ENCODE peak calls at places on chromosomes 11 and 22, in eight cellular contexts. One of them, this sample, is unnamed.

GRCh38 chr11:125454047-125454446 is 42.0 kb downstream of the FEZ1 start:
- DNase-seq in MM.1S: no peak
- DNase-seq in PC-3: no peak
- DNase-seq in neuronal stem cell: no peak
- DNase-seq in GM23248: no peak
- DNase-seq in OCI-LY7: no peak
- DNase-seq in fibroblast of lung: no peak
- DNase-seq in endothelial cell of umbilical vein: no peak
- DNase-seq in this sample: no peak

GRCh38 chr22:47591016-47591415 is 828.6 kb downstream of the TBC1D22A start:
- DNase-seq in fibroblast of lung: no peak
- DNase-seq in GM23248: no peak
- DNase-seq in neuronal stem cell: no peak
- DNase-seq in OCI-LY7: no peak
- DNase-seq in MM.1S: no peak
- DNase-seq in endothelial cell of umbilical vein: no peak
- DNase-seq in PC-3: no peak
- DNase-seq in this sample: no peak

GRCh38 chr11:15227011-15227410 is 112.3 kb downstream of the INSC start:
- DNase-seq in neuronal stem cell: no peak
- DNase-seq in OCI-LY7: no peak
- DNase-seq in GM23248: no peak
- DNase-seq in MM.1S: no peak
- DNase-seq in fibroblast of lung: no peak
- DNase-seq in PC-3: no peak
- DNase-seq in endothelial cell of umbilical vein: no peak
- DNase-seq in this sample: no peak

GRCh38 chr11:126115253-126115540 is 52.5 kb upstream of the CDON start:
- DNase-seq in endothelial cell of umbilical vein: peak; percentile 72
- DNase-seq in fibroblast of lung: no peak
- DNase-seq in PC-3: peak; percentile 45
- DNase-seq in OCI-LY7: no peak
- DNase-seq in MM.1S: no peak
- DNase-seq in neuronal stem cell: no peak
- DNase-seq in GM23248: peak; percentile 68
- DNase-seq in this sample: no peak

GRCh38 chr11:16555956-16556355 is 182.5 kb upstream of the C11orf58 start:
- DNase-seq in fibroblast of lung: no peak
- DNase-seq in GM23248: no peak
- DNase-seq in neuronal stem cell: no peak
- DNase-seq in OCI-LY7: no peak
- DNase-seq in PC-3: no peak
- DNase-seq in endothelial cell of umbilical vein: no peak
- DNase-seq in MM.1S: no peak
- DNase-seq in this sample: no peak

GRCh38 chr11:134340354-134340964 is 8.7 kb downstream of the GLB1L2 start:
- DNase-seq in GM23248: no peak
- DNase-seq in fibroblast of lung: no peak
- DNase-seq in PC-3: no peak
- DNase-seq in MM.1S: no peak
- DNase-seq in OCI-LY7: no peak
- DNase-seq in neuronal stem cell: no peak
- DNase-seq in endothelial cell of umbilical vein: no peak
- DNase-seq in this sample: no peak

GRCh38 chr11:69913591-69914285 is 94.5 kb upstream of the FGF3 start:
- DNase-seq in neuronal stem cell: no peak
- DNase-seq in MM.1S: no peak
- DNase-seq in OCI-LY7: no peak
- DNase-seq in endothelial cell of umbilical vein: no peak
- DNase-seq in GM23248: no peak
- DNase-seq in fibroblast of lung: no peak
- DNase-seq in PC-3: no peak
- DNase-seq in this sample: no peak

GRCh38 chr11:103596323-103596722 is 440.1 kb upstream of the DDI1 start:
- DNase-seq in GM23248: no peak
- DNase-seq in PC-3: peak; percentile 14
- DNase-seq in endothelial cell of umbilical vein: no peak
- DNase-seq in OCI-LY7: no peak
- DNase-seq in fibroblast of lung: peak; percentile 74
- DNase-seq in neuronal stem cell: no peak
- DNase-seq in MM.1S: no peak
- DNase-seq in this sample: peak; percentile 72

GRCh38 chr22:44697423-44698179 is 4.4 kb upstream of the PRR5 start:
- DNase-seq in neuronal stem cell: peak; percentile 72
- DNase-seq in endothelial cell of umbilical vein: peak; percentile 50
- DNase-seq in PC-3: peak; percentile 73
- DNase-seq in OCI-LY7: peak; percentile 73
- DNase-seq in GM23248: peak; percentile 87
- DNase-seq in MM.1S: peak; percentile 62
- DNase-seq in fibroblast of lung: peak; percentile 54
- DNase-seq in this sample: peak; percentile 32

GRCh38 chr22:36873614-36874308 is 13.0 kb downstream of the NCF4 start:
- DNase-seq in endothelial cell of umbilical vein: peak; percentile 82
- DNase-seq in OCI-LY7: peak; percentile 33
- DNase-seq in PC-3: peak; percentile 55
- DNase-seq in fibroblast of lung: peak; percentile 49
- DNase-seq in GM23248: peak; percentile 80
- DNase-seq in MM.1S: peak; percentile 92
- DNase-seq in neuronal stem cell: no peak
- DNase-seq in this sample: peak; percentile 28

GRCh38 chr11:128715691-128716153 is 21.9 kb downstream of the FLI1 start:
- DNase-seq in PC-3: peak; percentile 25
- DNase-seq in GM23248: peak; percentile 68
- DNase-seq in fibroblast of lung: peak; percentile 92
- DNase-seq in OCI-LY7: no peak
- DNase-seq in MM.1S: no peak
- DNase-seq in endothelial cell of umbilical vein: peak; percentile 99
- DNase-seq in neuronal stem cell: no peak
- DNase-seq in this sample: peak; percentile 94
- H3K4me2 ChIP-seq in PC-3: no peak overlapping the region
- H3K4me2 ChIP-seq in GM23248: peak overlapping the region; percentile 70
- H3K4me2 ChIP-seq in fibroblast of lung: peak overlapping the region; percentile 60
- H3K4me2 ChIP-seq in OCI-LY7: peak overlapping the region; percentile 95
- H3K4me2 ChIP-seq in MM.1S: peak overlapping the region; percentile 93
- H3K4me2 ChIP-seq in endothelial cell of umbilical vein: peak overlapping the region; percentile 60
- H3K4me2 ChIP-seq in neuronal stem cell: no peak overlapping the region
- H3K4me2 ChIP-seq in this sample: peak overlapping the region; percentile 79

GRCh38 chr11:66116576-66117361 is 46.7 kb downstream of the PACS1 start:
- DNase-seq in PC-3: no peak
- DNase-seq in endothelial cell of umbilical vein: no peak
- DNase-seq in neuronal stem cell: no peak
- DNase-seq in OCI-LY7: no peak
- DNase-seq in GM23248: no peak
- DNase-seq in fibroblast of lung: no peak
- DNase-seq in MM.1S: no peak
- DNase-seq in this sample: no peak

GRCh38 chr11:66118847-66119246 is 48.8 kb downstream of the PACS1 start:
- DNase-seq in OCI-LY7: no peak
- DNase-seq in GM23248: no peak
- DNase-seq in MM.1S: no peak
- DNase-seq in neuronal stem cell: no peak
- DNase-seq in fibroblast of lung: no peak
- DNase-seq in PC-3: no peak
- DNase-seq in endothelial cell of umbilical vein: no peak
- DNase-seq in this sample: no peak

GRCh38 chr11:66113132-66113856 is 43.2 kb downstream of the PACS1 start:
- DNase-seq in MM.1S: no peak
- DNase-seq in endothelial cell of umbilical vein: peak; percentile 67
- DNase-seq in OCI-LY7: no peak
- DNase-seq in fibroblast of lung: peak; percentile 92
- DNase-seq in PC-3: peak; percentile 98
- DNase-seq in GM23248: peak; percentile 94
- DNase-seq in neuronal stem cell: no peak
- DNase-seq in this sample: peak; percentile 89

GRCh38 chr11:66112640-66113098 is 42.6 kb downstream of the PACS1 start:
- DNase-seq in OCI-LY7: peak; percentile 53
- DNase-seq in PC-3: peak; percentile 92
- DNase-seq in fibroblast of lung: peak; percentile 83
- DNase-seq in MM.1S: no peak
- DNase-seq in GM23248: peak; percentile 86
- DNase-seq in endothelial cell of umbilical vein: peak; percentile 87
- DNase-seq in neuronal stem cell: no peak
- DNase-seq in this sample: peak; percentile 76

DNA sequence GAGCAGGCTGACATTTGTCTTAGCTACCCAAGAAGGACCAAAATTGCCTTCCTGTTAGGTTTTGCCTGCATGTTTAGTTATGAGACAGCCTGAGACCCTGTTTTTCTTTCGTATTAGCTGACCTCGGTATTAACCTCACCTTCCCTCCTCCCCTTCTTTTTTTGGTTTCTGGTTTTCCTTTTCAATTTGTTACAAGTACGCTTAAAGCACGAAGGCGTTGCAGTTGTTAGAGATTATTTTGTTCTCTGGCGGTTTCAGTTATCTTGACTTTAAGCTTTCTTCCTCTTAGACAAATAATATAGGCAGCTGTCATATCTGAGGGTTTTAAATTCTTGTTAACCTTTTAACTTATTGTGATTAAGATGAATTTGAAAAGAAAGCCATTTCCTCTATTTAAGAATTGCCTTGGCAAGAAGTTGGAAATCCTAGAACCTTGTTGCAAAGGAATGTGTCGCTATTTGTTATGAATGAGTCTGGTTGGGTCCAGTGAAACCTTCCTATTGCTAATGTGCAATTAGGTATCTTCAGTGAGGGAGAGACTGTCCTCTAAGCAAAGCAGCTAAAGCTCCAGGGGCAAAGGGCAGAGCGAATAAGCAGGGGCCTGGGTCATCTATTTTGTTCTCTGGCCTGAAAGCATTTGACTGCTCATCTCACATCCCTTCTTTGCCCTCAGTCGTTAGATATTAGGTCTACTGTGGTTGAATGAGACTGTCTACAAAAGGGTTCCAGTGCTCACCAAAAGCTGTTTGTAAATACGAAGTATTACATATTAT is 45.8 kb downstream of the PACS1 start:
- DNase-seq in OCI-LY7: peak; percentile 48
- DNase-seq in GM23248: no peak
- DNase-seq in MM.1S: peak; percentile 71
- DNase-seq in endothelial cell of umbilical vein: peak; percentile 55
- DNase-seq in fibroblast of lung: peak; percentile 72
- DNase-seq in neuronal stem cell: no peak
- DNase-seq in PC-3: no peak
- DNase-seq in this sample: peak; percentile 72
- H2AFZ ChIP-seq in OCI-LY7: peak overlapping the region; percentile 22
- H2AFZ ChIP-seq in GM23248: no peak overlapping the region
- H2AFZ ChIP-seq in MM.1S: no peak overlapping the region
- H2AFZ ChIP-seq in endothelial cell of umbilical vein: no peak overlapping the region
- H2AFZ ChIP-seq in fibroblast of lung: no peak overlapping the region
- H2AFZ ChIP-seq in neuronal stem cell: no peak overlapping the region
- H2AFZ ChIP-seq in PC-3: no peak overlapping the region
- H2AFZ ChIP-seq in this sample: no peak overlapping the region

GRCh38 chr22:23222033-23222840 is 41.9 kb downstream of the BCR start:
- DNase-seq in fibroblast of lung: no peak
- DNase-seq in GM23248: no peak
- DNase-seq in endothelial cell of umbilical vein: no peak
- DNase-seq in PC-3: no peak
- DNase-seq in OCI-LY7: no peak
- DNase-seq in neuronal stem cell: no peak
- DNase-seq in MM.1S: no peak
- DNase-seq in this sample: no peak

GRCh38 chr22:23222875-23223565 is 42.7 kb downstream of the BCR start:
- DNase-seq in OCI-LY7: no peak
- DNase-seq in endothelial cell of umbilical vein: no peak
- DNase-seq in fibroblast of lung: no peak
- DNase-seq in neuronal stem cell: no peak
- DNase-seq in PC-3: no peak
- DNase-seq in GM23248: no peak
- DNase-seq in MM.1S: no peak
- DNase-seq in this sample: no peak

GRCh38 chr22:23225337-23225723 is 45.0 kb downstream of the BCR start:
- DNase-seq in fibroblast of lung: no peak
- DNase-seq in PC-3: no peak
- DNase-seq in endothelial cell of umbilical vein: no peak
- DNase-seq in GM23248: no peak
- DNase-seq in MM.1S: no peak
- DNase-seq in neuronal stem cell: no peak
- DNase-seq in OCI-LY7: no peak
- DNase-seq in this sample: no peak

GRCh38 chr22:23225724-23226496 is 45.6 kb downstream of the BCR start:
- DNase-seq in PC-3: peak; percentile 82
- DNase-seq in neuronal stem cell: no peak
- DNase-seq in MM.1S: no peak
- DNase-seq in GM23248: peak; percentile 89
- DNase-seq in fibroblast of lung: peak; percentile 59
- DNase-seq in OCI-LY7: no peak
- DNase-seq in endothelial cell of umbilical vein: peak; percentile 85
- DNase-seq in this sample: peak; percentile 47

GRCh38 chr22:23223566-23224317 is 43.4 kb downstream of the BCR start:
- DNase-seq in fibroblast of lung: no peak
- DNase-seq in neuronal stem cell: no peak
- DNase-seq in OCI-LY7: no peak
- DNase-seq in PC-3: no peak
- DNase-seq in endothelial cell of umbilical vein: peak; percentile 58
- DNase-seq in MM.1S: no peak
- DNase-seq in GM23248: no peak
- DNase-seq in this sample: no peak
- H3K4me2 ChIP-seq in fibroblast of lung: no peak overlapping the region
- H3K4me2 ChIP-seq in neuronal stem cell: no peak overlapping the region
- H3K4me2 ChIP-seq in OCI-LY7: no peak overlapping the region
- H3K4me2 ChIP-seq in PC-3: no peak overlapping the region
- H3K4me2 ChIP-seq in endothelial cell of umbilical vein: peak overlapping the region; percentile 33
- H3K4me2 ChIP-seq in MM.1S: no peak overlapping the region
- H3K4me2 ChIP-seq in GM23248: no peak overlapping the region
- H3K4me2 ChIP-seq in this sample: no peak overlapping the region

DNA sequence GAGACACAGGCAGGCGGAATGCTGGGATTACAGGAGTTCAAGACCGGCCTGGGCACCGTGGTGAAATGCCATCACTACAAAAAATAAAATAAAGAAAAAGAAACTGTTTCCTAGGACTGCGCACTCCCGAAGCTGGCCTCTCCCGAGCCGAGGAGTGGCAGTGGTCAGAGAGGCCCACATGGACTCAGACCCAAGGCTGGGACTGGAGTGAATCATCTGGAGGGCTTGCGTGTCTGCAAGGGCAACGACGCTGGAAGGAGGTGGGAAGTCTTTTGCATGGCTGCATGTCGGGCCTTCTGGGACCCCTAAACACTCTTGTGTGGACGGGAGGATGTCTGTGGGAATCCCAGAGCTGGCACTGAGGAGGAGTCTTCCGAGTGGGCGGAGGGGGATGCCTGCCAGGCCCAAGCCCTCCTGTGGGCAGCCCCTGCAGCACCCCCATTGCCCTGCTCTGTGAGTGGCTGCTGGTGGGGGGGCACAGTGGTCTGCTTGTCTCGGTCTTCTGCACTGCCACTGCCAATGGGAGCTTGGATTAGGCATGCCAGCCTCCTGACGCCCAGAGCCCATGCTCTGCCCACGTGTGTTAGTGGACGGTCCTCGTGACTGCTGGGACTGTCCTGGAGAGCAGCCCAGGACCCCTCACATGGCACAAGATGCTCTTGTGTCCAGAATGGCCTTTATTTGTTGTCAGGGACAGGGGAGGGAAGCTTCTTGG is 1.8 kb upstream of the AP2A2 start:
- DNase-seq in fibroblast of lung: no peak
- DNase-seq in PC-3: no peak
- DNase-seq in GM23248: peak; percentile 29
- DNase-seq in MM.1S: no peak
- DNase-seq in endothelial cell of umbilical vein: no peak
- DNase-seq in neuronal stem cell: no peak
- DNase-seq in OCI-LY7: no peak
- DNase-seq in this sample: no peak
- H2AFZ ChIP-seq in fibroblast of lung: no peak overlapping the region
- H2AFZ ChIP-seq in PC-3: no peak overlapping the region
- H2AFZ ChIP-seq in GM23248: no peak overlapping the region
- H2AFZ ChIP-seq in MM.1S: no peak overlapping the region
- H2AFZ ChIP-seq in endothelial cell of umbilical vein: no peak overlapping the region
- H2AFZ ChIP-seq in neuronal stem cell: no peak overlapping the region
- H2AFZ ChIP-seq in OCI-LY7: no peak overlapping the region
- H2AFZ ChIP-seq in this sample: no peak overlapping the region

This sample was measured in astrocyte.